ENCODE peak calls at places on chromosomes 4 and X, in seven cellular contexts. One of them, this sample, is unnamed.

GRCh38 chrX:47380268-47380667 is 9.9 kb downstream of the ZNF157 start:
- DNase-seq in stimulated activated CD4-positive, alpha-beta T cell treated with anti-CD3 and anti-CD28 coated beads, Interleukin-4, amount 100 ng/mL, for 48 hours: no peak
- DNase-seq in left ventricle myocardium superior: peak; percentile 31
- DNase-seq in effector memory CD8-positive, alpha-beta T cell: peak; percentile 61
- DNase-seq in OCI-LY7: no peak
- DNase-seq in stomach: peak; percentile 29
- DNase-seq in H4: no peak
- DNase-seq in this sample: no peak

GRCh38 chrX:30702736-30703135 is 49.5 kb downstream of the GK start:
- DNase-seq in stimulated activated CD4-positive, alpha-beta T cell treated with anti-CD3 and anti-CD28 coated beads, Interleukin-4, amount 100 ng/mL, for 48 hours: no peak
- DNase-seq in left ventricle myocardium superior: no peak
- DNase-seq in effector memory CD8-positive, alpha-beta T cell: no peak
- DNase-seq in OCI-LY7: no peak
- DNase-seq in stomach: no peak
- DNase-seq in H4: no peak
- DNase-seq in this sample: no peak

GRCh38 chr4:122914292-122914904 is 8.0 kb downstream of the NUDT6 start:
- DNase-seq in stimulated activated CD4-positive, alpha-beta T cell treated with anti-CD3 and anti-CD28 coated beads, Interleukin-4, amount 100 ng/mL, for 48 hours: no peak
- DNase-seq in left ventricle myocardium superior: no peak
- DNase-seq in effector memory CD8-positive, alpha-beta T cell: peak; percentile 7
- DNase-seq in OCI-LY7: peak; percentile 65
- DNase-seq in stomach: no peak
- DNase-seq in H4: no peak
- DNase-seq in this sample: no peak

GRCh38 chr4:179941911-179942310 is 2301.3 kb upstream of the TENM3 start:
- DNase-seq in stimulated activated CD4-positive, alpha-beta T cell treated with anti-CD3 and anti-CD28 coated beads, Interleukin-4, amount 100 ng/mL, for 48 hours: no peak
- DNase-seq in left ventricle myocardium superior: no peak
- DNase-seq in effector memory CD8-positive, alpha-beta T cell: no peak
- DNase-seq in OCI-LY7: no peak
- DNase-seq in stomach: no peak
- DNase-seq in H4: no peak
- DNase-seq in this sample: no peak

GRCh38 chr4:26049447-26049846 is 135.4 kb downstream of the SMIM20 start:
- DNase-seq in stimulated activated CD4-positive, alpha-beta T cell treated with anti-CD3 and anti-CD28 coated beads, Interleukin-4, amount 100 ng/mL, for 48 hours: no peak
- DNase-seq in left ventricle myocardium superior: no peak
- DNase-seq in effector memory CD8-positive, alpha-beta T cell: no peak
- DNase-seq in OCI-LY7: no peak
- DNase-seq in stomach: no peak
- DNase-seq in H4: no peak
- DNase-seq in this sample: no peak

GRCh38 chrX:11461181-11462001 is 168.2 kb downstream of the AMELX start:
- DNase-seq in stimulated activated CD4-positive, alpha-beta T cell treated with anti-CD3 and anti-CD28 coated beads, Interleukin-4, amount 100 ng/mL, for 48 hours: no peak
- DNase-seq in left ventricle myocardium superior: no peak
- DNase-seq in effector memory CD8-positive, alpha-beta T cell: no peak
- DNase-seq in OCI-LY7: no peak
- DNase-seq in stomach: no peak
- DNase-seq in H4: no peak
- DNase-seq in this sample: no peak

GRCh38 chrX:71198066-71198465 is 25.0 kb upstream of the GJB1 start:
- DNase-seq in stimulated activated CD4-positive, alpha-beta T cell treated with anti-CD3 and anti-CD28 coated beads, Interleukin-4, amount 100 ng/mL, for 48 hours: no peak
- DNase-seq in left ventricle myocardium superior: no peak
- DNase-seq in effector memory CD8-positive, alpha-beta T cell: no peak
- DNase-seq in OCI-LY7: peak; percentile 72
- DNase-seq in stomach: no peak
- DNase-seq in H4: no peak
- DNase-seq in this sample: no peak

GRCh38 chrX:69097451-69098236 is 67.6 kb downstream of the PJA1 start:
- DNase-seq in stimulated activated CD4-positive, alpha-beta T cell treated with anti-CD3 and anti-CD28 coated beads, Interleukin-4, amount 100 ng/mL, for 48 hours: no peak
- DNase-seq in left ventricle myocardium superior: no peak
- DNase-seq in effector memory CD8-positive, alpha-beta T cell: no peak
- DNase-seq in OCI-LY7: no peak
- DNase-seq in stomach: no peak
- DNase-seq in H4: no peak
- DNase-seq in this sample: no peak

GRCh38 chr4:136650541-136651277 is 881.6 kb downstream of the PCDH18 start:
- DNase-seq in stimulated activated CD4-positive, alpha-beta T cell treated with anti-CD3 and anti-CD28 coated beads, Interleukin-4, amount 100 ng/mL, for 48 hours: no peak
- DNase-seq in left ventricle myocardium superior: no peak
- DNase-seq in effector memory CD8-positive, alpha-beta T cell: no peak
- DNase-seq in OCI-LY7: no peak
- DNase-seq in stomach: peak; percentile 49
- DNase-seq in H4: peak; percentile 13
- DNase-seq in this sample: no peak

GRCh38 chr4:145868637-145869409 is 69.8 kb downstream of the ZNF827 start:
- DNase-seq in stimulated activated CD4-positive, alpha-beta T cell treated with anti-CD3 and anti-CD28 coated beads, Interleukin-4, amount 100 ng/mL, for 48 hours: no peak
- DNase-seq in left ventricle myocardium superior: no peak
- DNase-seq in effector memory CD8-positive, alpha-beta T cell: no peak
- DNase-seq in OCI-LY7: peak; percentile 24
- DNase-seq in stomach: no peak
- DNase-seq in H4: no peak
- DNase-seq in this sample: no peak

GRCh38 chr4:145066063-145066501 is 31.9 kb downstream of the ANAPC10 start:
- DNase-seq in stimulated activated CD4-positive, alpha-beta T cell treated with anti-CD3 and anti-CD28 coated beads, Interleukin-4, amount 100 ng/mL, for 48 hours: no peak
- DNase-seq in left ventricle myocardium superior: no peak
- DNase-seq in effector memory CD8-positive, alpha-beta T cell: no peak
- DNase-seq in OCI-LY7: no peak
- DNase-seq in stomach: no peak
- DNase-seq in H4: peak; percentile 5
- DNase-seq in this sample: no peak

GRCh38 chr4:148270600-148270999 is 171.6 kb downstream of the NR3C2 start:
- DNase-seq in stimulated activated CD4-positive, alpha-beta T cell treated with anti-CD3 and anti-CD28 coated beads, Interleukin-4, amount 100 ng/mL, for 48 hours: no peak
- DNase-seq in left ventricle myocardium superior: no peak
- DNase-seq in effector memory CD8-positive, alpha-beta T cell: no peak
- DNase-seq in OCI-LY7: no peak
- DNase-seq in stomach: no peak
- DNase-seq in H4: no peak
- DNase-seq in this sample: no peak

GRCh38 chr4:58587856-58588255 is 1477.7 kb upstream of the IGFBP7 start:
- DNase-seq in stimulated activated CD4-positive, alpha-beta T cell treated with anti-CD3 and anti-CD28 coated beads, Interleukin-4, amount 100 ng/mL, for 48 hours: no peak
- DNase-seq in left ventricle myocardium superior: no peak
- DNase-seq in effector memory CD8-positive, alpha-beta T cell: no peak
- DNase-seq in OCI-LY7: no peak
- DNase-seq in stomach: no peak
- DNase-seq in H4: peak; percentile 32
- DNase-seq in this sample: no peak

GRCh38 chr4:140816806-140817205 is 60.6 kb upstream of the TBC1D9 start:
- DNase-seq in stimulated activated CD4-positive, alpha-beta T cell treated with anti-CD3 and anti-CD28 coated beads, Interleukin-4, amount 100 ng/mL, for 48 hours: no peak
- DNase-seq in left ventricle myocardium superior: no peak
- DNase-seq in effector memory CD8-positive, alpha-beta T cell: no peak
- DNase-seq in OCI-LY7: no peak
- DNase-seq in stomach: no peak
- DNase-seq in H4: no peak
- DNase-seq in this sample: no peak

GRCh38 chr4:151960449-151961246 is 199.8 kb upstream of the GATB start:
- DNase-seq in stimulated activated CD4-positive, alpha-beta T cell treated with anti-CD3 and anti-CD28 coated beads, Interleukin-4, amount 100 ng/mL, for 48 hours: no peak
- DNase-seq in left ventricle myocardium superior: no peak
- DNase-seq in effector memory CD8-positive, alpha-beta T cell: no peak
- DNase-seq in OCI-LY7: no peak
- DNase-seq in stomach: no peak
- DNase-seq in H4: no peak
- DNase-seq in this sample: no peak

GRCh38 chr4:1872918-1873269 is 1.7 kb downstream of the NSD2 start:
- DNase-seq in stimulated activated CD4-positive, alpha-beta T cell treated with anti-CD3 and anti-CD28 coated beads, Interleukin-4, amount 100 ng/mL, for 48 hours: no peak
- DNase-seq in left ventricle myocardium superior: no peak
- DNase-seq in effector memory CD8-positive, alpha-beta T cell: no peak
- DNase-seq in OCI-LY7: peak; percentile 48
- DNase-seq in stomach: no peak
- DNase-seq in H4: no peak
- DNase-seq in this sample: no peak

GRCh38 chr4:42653606-42654560 is 3.0 kb downstream of the ATP8A1 start:
- DNase-seq in stimulated activated CD4-positive, alpha-beta T cell treated with anti-CD3 and anti-CD28 coated beads, Interleukin-4, amount 100 ng/mL, for 48 hours: no peak
- DNase-seq in left ventricle myocardium superior: no peak
- DNase-seq in effector memory CD8-positive, alpha-beta T cell: no peak
- DNase-seq in OCI-LY7: no peak
- DNase-seq in stomach: peak; percentile 31
- DNase-seq in H4: no peak
- DNase-seq in this sample: no peak

GRCh38 chr4:99438578-99438875 is 3.4 kb upstream of the ADH7 start:
- DNase-seq in stimulated activated CD4-positive, alpha-beta T cell treated with anti-CD3 and anti-CD28 coated beads, Interleukin-4, amount 100 ng/mL, for 48 hours: no peak
- DNase-seq in left ventricle myocardium superior: no peak
- DNase-seq in effector memory CD8-positive, alpha-beta T cell: no peak
- DNase-seq in OCI-LY7: no peak
- DNase-seq in stomach: no peak
- DNase-seq in H4: no peak
- DNase-seq in this sample: no peak

GRCh38 chr4:66629927-66630326 is 915.4 kb downstream of the CENPC start:
- DNase-seq in stimulated activated CD4-positive, alpha-beta T cell treated with anti-CD3 and anti-CD28 coated beads, Interleukin-4, amount 100 ng/mL, for 48 hours: no peak
- DNase-seq in left ventricle myocardium superior: no peak
- DNase-seq in effector memory CD8-positive, alpha-beta T cell: no peak
- DNase-seq in OCI-LY7: no peak
- DNase-seq in stomach: no peak
- DNase-seq in H4: no peak
- DNase-seq in this sample: no peak

GRCh38 chr4:105457997-105458396 is 15.9 kb downstream of the PPA2 start:
- DNase-seq in stimulated activated CD4-positive, alpha-beta T cell treated with anti-CD3 and anti-CD28 coated beads, Interleukin-4, amount 100 ng/mL, for 48 hours: no peak
- DNase-seq in left ventricle myocardium superior: no peak
- DNase-seq in effector memory CD8-positive, alpha-beta T cell: no peak
- DNase-seq in OCI-LY7: no peak
- DNase-seq in stomach: no peak
- DNase-seq in H4: no peak
- DNase-seq in this sample: no peak

GRCh38 chrX:68534696-68535095 is 35.8 kb downstream of the YIPF6 start:
- DNase-seq in stimulated activated CD4-positive, alpha-beta T cell treated with anti-CD3 and anti-CD28 coated beads, Interleukin-4, amount 100 ng/mL, for 48 hours: no peak
- DNase-seq in left ventricle myocardium superior: no peak
- DNase-seq in effector memory CD8-positive, alpha-beta T cell: no peak
- DNase-seq in OCI-LY7: no peak
- DNase-seq in stomach: no peak
- DNase-seq in H4: no peak
- DNase-seq in this sample: no peak

GRCh38 chr4:85107553-85107952 is 141.1 kb upstream of the WDFY3 start:
- DNase-seq in stimulated activated CD4-positive, alpha-beta T cell treated with anti-CD3 and anti-CD28 coated beads, Interleukin-4, amount 100 ng/mL, for 48 hours: no peak
- DNase-seq in left ventricle myocardium superior: no peak
- DNase-seq in effector memory CD8-positive, alpha-beta T cell: no peak
- DNase-seq in OCI-LY7: no peak
- DNase-seq in stomach: no peak
- DNase-seq in H4: no peak
- DNase-seq in this sample: no peak